ENCODE peak calls at places on chromosomes 13 and 19, in four cellular contexts. F, J, L and N are unnamed samples.

GRCh38 chr19:52991021-52991420 is 22.7 kb upstream of the ERVV-1 start:
- DNase-seq in L (no peak), F (no peak), J (no peak), N (no peak)

GRCh38 chr19:44557933-44558332 is 28.5 kb upstream of the CEACAM20 start:
- DNase-seq in L (no peak), F (no peak), J (no peak), N (no peak)

GRCh38 chr13:49499889-49500660 is 4.3 kb downstream of the PHF11 start:
- DNase-seq in J (no peak), L (peak), F (no peak), N (no peak)

GRCh38 chr13:27353653-27354052 is 70.8 kb upstream of the GTF3A start:
- DNase-seq in F (no peak), J (no peak), L (no peak), N (no peak)

GRCh38 chr19:13794388-13794751 is 873 bp upstream of the ZSWIM4 start:
- DNase-seq in J (peak), L (peak), F (no peak), N (peak)

GRCh38 chr13:42170029-42170428 is 101.9 kb upstream of the AKAP11 start:
- DNase-seq in L (no peak), F (no peak), J (no peak), N (no peak)

GRCh38 chr13:27274631-27275030 is 4.0 kb downstream of the RASL11A start:
- DNase-seq in F (no peak), L (no peak), J (no peak), N (no peak)

GRCh38 chr13:24178847-24179845 is 18.6 kb downstream of the SPATA13 start:
- DNase-seq in F (no peak), L (peak), J (no peak), N (no peak)

GRCh38 chr13:112690242-112690943 is 555 bp downstream of the ATP11A start:
- DNase-seq in F (peak), L (peak), J (no peak), N (no peak)

GRCh38 chr19:55635334-55635717 is 5.5 kb upstream of the ZNF580 start:
- DNase-seq in L (no peak), J (no peak), F (no peak), N (no peak)

GRCh38 chr13:113763961-113764792 is 5.2 kb downstream of the TMEM255B start:
- DNase-seq in F (no peak), L (no peak), J (no peak), N (no peak)

GRCh38 chr19:39126312-39126561 is 651 bp downstream of the PAK4 start:
- DNase-seq in J (no peak), F (no peak), L (no peak), N (no peak)

GRCh38 chr19:47156861-47157454 is 26.3 kb downstream of the SAE1 start:
- DNase-seq in F (no peak), L (no peak), J (no peak), N (no peak)

GRCh38 chr19:56566904-56567273 is 379 bp upstream of the ZNF470 start:
- DNase-seq in F (no peak), L (no peak), J (peak), N (peak)

GRCh38 chr13:24740014-24740890 is 23.7 kb upstream of the RNF17 start:
- DNase-seq in F (no peak), J (no peak), L (no peak), N (no peak)

GRCh38 chr13:44884076-44884729 is 105.1 kb downstream of the NUFIP1 start:
- DNase-seq in J (no peak), F (no peak), L (peak), N (no peak)

GRCh38 chr13:50678464-50679162 is 164.9 kb downstream of the DLEU7 start:
- DNase-seq in L (peak), F (no peak), J (no peak), N (no peak)

GRCh38 chr19:53877361-53877766 is 4.6 kb upstream of the PRKCG start:
- DNase-seq in L (no peak), F (no peak), J (no peak), N (no peak)